ENCODE peak calls at places on chromosomes 1 and 21, in nine cellular contexts. One of them, this sample, is unnamed.

GRCh38 chr21:37780991-37781983 is 135.0 kb downstream of the KCNJ6 start:
- DNase-seq in breast epithelium: no peak
- DNase-seq in upper lobe of right lung: no peak
- DNase-seq in thoracic aorta: no peak
- DNase-seq in GM23338: no peak
- DNase-seq in GM23248: peak; percentile 43
- DNase-seq in testis: no peak
- DNase-seq in colonic mucosa: no peak
- DNase-seq in endothelial cell of umbilical vein: no peak
- DNase-seq in this sample: no peak

GRCh38 chr1:54986025-54986424 is 5.6 kb downstream of the TMEM61 start:
- DNase-seq in GM23338: no peak
- DNase-seq in GM23248: no peak
- DNase-seq in breast epithelium: no peak
- DNase-seq in thoracic aorta: no peak
- DNase-seq in testis: no peak
- DNase-seq in upper lobe of right lung: no peak
- DNase-seq in endothelial cell of umbilical vein: no peak
- DNase-seq in colonic mucosa: no peak
- DNase-seq in this sample: peak; percentile 75

GRCh38 chr1:200958597-200958996 is 63.9 kb downstream of the INAVA start:
- DNase-seq in colonic mucosa: no peak
- DNase-seq in breast epithelium: no peak
- DNase-seq in GM23248: no peak
- DNase-seq in testis: no peak
- DNase-seq in GM23338: no peak
- DNase-seq in thoracic aorta: no peak
- DNase-seq in upper lobe of right lung: peak; percentile 26
- DNase-seq in endothelial cell of umbilical vein: no peak
- DNase-seq in this sample: peak; percentile 29

GRCh38 chr21:46154955-46155513 is 345 bp downstream of the FTCD start:
- DNase-seq in thoracic aorta: no peak
- DNase-seq in endothelial cell of umbilical vein: no peak
- DNase-seq in GM23338: no peak
- DNase-seq in GM23248: no peak
- DNase-seq in breast epithelium: peak; percentile 48
- DNase-seq in colonic mucosa: no peak
- DNase-seq in upper lobe of right lung: peak; percentile 59
- DNase-seq in testis: peak; percentile 12
- DNase-seq in this sample: no peak

GRCh38 chr1:32239335-32239734 is 7.7 kb upstream of the FAM167B start:
- DNase-seq in upper lobe of right lung: no peak
- DNase-seq in GM23338: peak; percentile 46
- DNase-seq in breast epithelium: no peak
- DNase-seq in GM23248: no peak
- DNase-seq in colonic mucosa: peak; percentile 31
- DNase-seq in testis: peak; percentile 21
- DNase-seq in thoracic aorta: no peak
- DNase-seq in endothelial cell of umbilical vein: no peak
- DNase-seq in this sample: no peak

GRCh38 chr1:54221867-54222484 is 22.0 kb downstream of the MRPL37 start:
- DNase-seq in breast epithelium: no peak
- DNase-seq in thoracic aorta: no peak
- DNase-seq in colonic mucosa: no peak
- DNase-seq in GM23248: no peak
- DNase-seq in upper lobe of right lung: no peak
- DNase-seq in testis: no peak
- DNase-seq in endothelial cell of umbilical vein: no peak
- DNase-seq in GM23338: peak; percentile 32
- DNase-seq in this sample: peak; percentile 38

GRCh38 chr1:86926886-86927285 is 12.5 kb downstream of the HS2ST1 start:
- DNase-seq in upper lobe of right lung: no peak
- DNase-seq in GM23338: no peak
- DNase-seq in GM23248: peak; percentile 24
- DNase-seq in thoracic aorta: no peak
- DNase-seq in colonic mucosa: no peak
- DNase-seq in endothelial cell of umbilical vein: no peak
- DNase-seq in testis: no peak
- DNase-seq in breast epithelium: no peak
- DNase-seq in this sample: no peak

GRCh38 chr1:3770047-3770765 is 2.3 kb upstream of the SMIM1 start:
- DNase-seq in colonic mucosa: no peak
- DNase-seq in upper lobe of right lung: no peak
- DNase-seq in GM23248: no peak
- DNase-seq in endothelial cell of umbilical vein: no peak
- DNase-seq in GM23338: no peak
- DNase-seq in thoracic aorta: no peak
- DNase-seq in breast epithelium: no peak
- DNase-seq in testis: no peak
- DNase-seq in this sample: no peak

GRCh38 chr1:208024406-208024805 is 113.5 kb upstream of the CD34 start:
- DNase-seq in upper lobe of right lung: peak; percentile 47
- DNase-seq in endothelial cell of umbilical vein: no peak
- DNase-seq in breast epithelium: no peak
- DNase-seq in testis: no peak
- DNase-seq in thoracic aorta: no peak
- DNase-seq in GM23338: no peak
- DNase-seq in colonic mucosa: no peak
- DNase-seq in GM23248: no peak
- DNase-seq in this sample: no peak

GRCh38 chr21:42579456-42580075 is 65.9 kb downstream of the SLC37A1 start:
- DNase-seq in GM23338: no peak
- DNase-seq in upper lobe of right lung: no peak
- DNase-seq in colonic mucosa: no peak
- DNase-seq in testis: no peak
- DNase-seq in GM23248: no peak
- DNase-seq in endothelial cell of umbilical vein: no peak
- DNase-seq in breast epithelium: peak; percentile 33
- DNase-seq in thoracic aorta: no peak
- DNase-seq in this sample: peak; percentile 47

GRCh38 chr1:47809301-47810084 is 187.7 kb downstream of the TRABD2B start:
- DNase-seq in GM23338: no peak
- DNase-seq in endothelial cell of umbilical vein: no peak
- DNase-seq in testis: no peak
- DNase-seq in thoracic aorta: no peak
- DNase-seq in upper lobe of right lung: no peak
- DNase-seq in breast epithelium: no peak
- DNase-seq in colonic mucosa: no peak
- DNase-seq in GM23248: no peak
- DNase-seq in this sample: no peak

GRCh38 chr1:216314369-216315095 is 108.7 kb downstream of the USH2A start:
- DNase-seq in endothelial cell of umbilical vein: no peak
- DNase-seq in thoracic aorta: no peak
- DNase-seq in upper lobe of right lung: no peak
- DNase-seq in GM23248: peak; percentile 1
- DNase-seq in GM23338: no peak
- DNase-seq in testis: no peak
- DNase-seq in colonic mucosa: no peak
- DNase-seq in breast epithelium: no peak
- DNase-seq in this sample: no peak

GRCh38 chr1:116916533-116917460 is 7.1 kb downstream of the PTGFRN start:
- DNase-seq in GM23338: no peak
- DNase-seq in thoracic aorta: no peak
- DNase-seq in colonic mucosa: peak; percentile 60
- DNase-seq in testis: no peak
- DNase-seq in endothelial cell of umbilical vein: peak; percentile 21
- DNase-seq in GM23248: no peak
- DNase-seq in upper lobe of right lung: no peak
- DNase-seq in breast epithelium: no peak
- DNase-seq in this sample: no peak

GRCh38 chr1:116913941-116914340 is 4.2 kb downstream of the PTGFRN start:
- DNase-seq in testis: no peak
- DNase-seq in colonic mucosa: no peak
- DNase-seq in upper lobe of right lung: no peak
- DNase-seq in GM23248: no peak
- DNase-seq in GM23338: no peak
- DNase-seq in breast epithelium: no peak
- DNase-seq in endothelial cell of umbilical vein: no peak
- DNase-seq in thoracic aorta: no peak
- DNase-seq in this sample: no peak

GRCh38 chr1:116914667-116915066 is 5.0 kb downstream of the PTGFRN start:
- DNase-seq in testis: no peak
- DNase-seq in colonic mucosa: no peak
- DNase-seq in GM23248: no peak
- DNase-seq in GM23338: no peak
- DNase-seq in upper lobe of right lung: no peak
- DNase-seq in thoracic aorta: no peak
- DNase-seq in endothelial cell of umbilical vein: no peak
- DNase-seq in breast epithelium: no peak
- DNase-seq in this sample: no peak

GRCh38 chr1:116916002-116916401 is 6.3 kb downstream of the PTGFRN start:
- DNase-seq in GM23338: no peak
- DNase-seq in upper lobe of right lung: no peak
- DNase-seq in endothelial cell of umbilical vein: no peak
- DNase-seq in testis: no peak
- DNase-seq in breast epithelium: no peak
- DNase-seq in colonic mucosa: no peak
- DNase-seq in GM23248: no peak
- DNase-seq in thoracic aorta: no peak
- DNase-seq in this sample: no peak

GRCh38 chr1:116915182-116915611 is 5.5 kb downstream of the PTGFRN start:
- DNase-seq in GM23248: peak; percentile 16
- DNase-seq in colonic mucosa: peak; percentile 81
- DNase-seq in upper lobe of right lung: no peak
- DNase-seq in endothelial cell of umbilical vein: no peak
- DNase-seq in GM23338: no peak
- DNase-seq in thoracic aorta: no peak
- DNase-seq in testis: peak; percentile 44
- DNase-seq in breast epithelium: no peak
- DNase-seq in this sample: no peak
- H3K4me1 ChIP-seq in GM23248: peaks cover 4% of the 10 kb centered on the region
- H3K4me1 ChIP-seq in colonic mucosa: peaks cover 16% of the 10 kb centered on the region
- H3K4me1 ChIP-seq in upper lobe of right lung: peaks cover 14% of the 10 kb centered on the region
- H3K4me1 ChIP-seq in endothelial cell of umbilical vein: peaks cover 6% of the 10 kb centered on the region
- H3K4me1 ChIP-seq in GM23338: peaks cover 27% of the 10 kb centered on the region
- H3K4me1 ChIP-seq in thoracic aorta: peaks cover 25% of the 10 kb centered on the region
- H3K4me1 ChIP-seq in testis: peaks cover 28% of the 10 kb centered on the region
- H3K4me1 ChIP-seq in breast epithelium: no peaks in the 10 kb centered on the region
- H3K4me1 ChIP-seq in this sample: peaks cover 33% of the 10 kb centered on the region

DNA sequence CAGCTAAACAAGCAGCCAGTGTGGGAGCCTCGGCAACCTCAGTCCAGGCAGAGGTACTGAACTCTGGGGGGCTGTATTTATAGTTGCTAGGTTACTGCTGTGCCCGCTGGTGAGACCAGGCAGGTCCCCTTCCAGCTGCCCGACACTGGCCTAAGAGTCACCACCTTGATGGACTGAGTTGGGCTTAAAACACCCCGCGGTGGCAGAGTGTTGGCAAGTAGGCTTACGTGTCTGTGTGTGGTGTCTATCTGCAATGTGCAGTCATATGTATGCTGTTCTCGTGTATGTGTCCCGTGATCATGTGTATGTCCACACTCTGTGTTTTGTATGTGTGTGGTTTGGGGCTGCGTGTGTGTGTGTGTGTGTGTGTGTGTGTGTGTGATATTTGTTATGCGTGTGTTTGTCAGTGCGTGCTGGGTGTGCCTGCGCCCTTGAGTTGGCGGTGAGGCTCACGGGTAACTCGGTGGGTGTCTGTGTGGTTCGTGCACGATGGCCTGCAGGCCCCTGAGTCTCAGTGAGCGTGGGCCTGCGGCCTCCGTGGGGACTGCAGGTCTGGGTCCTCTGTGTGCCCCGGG is 65.5 kb downstream of the MEF2D start:
- DNase-seq in testis: no peak
- DNase-seq in GM23338: peak; percentile 44
- DNase-seq in thoracic aorta: no peak
- DNase-seq in colonic mucosa: no peak
- DNase-seq in GM23248: no peak
- DNase-seq in upper lobe of right lung: no peak
- DNase-seq in endothelial cell of umbilical vein: no peak
- DNase-seq in breast epithelium: no peak
- DNase-seq in this sample: no peak
- H3K4me3 ChIP-seq in testis: peak overlapping the region; percentile 32
- H3K4me3 ChIP-seq in GM23338: peak overlapping the region; percentile 51
- H3K4me3 ChIP-seq in thoracic aorta: peak overlapping the region; percentile 67
- H3K4me3 ChIP-seq in colonic mucosa: peak overlapping the region; percentile 31
- H3K4me3 ChIP-seq in GM23248: no peak overlapping the region
- H3K4me3 ChIP-seq in upper lobe of right lung: peak overlapping the region; percentile 34
- H3K4me3 ChIP-seq in endothelial cell of umbilical vein: no peak overlapping the region
- H3K4me3 ChIP-seq in breast epithelium: peak overlapping the region; percentile 31
- H3K4me3 ChIP-seq in this sample: peak overlapping the region; percentile 37

DNA sequence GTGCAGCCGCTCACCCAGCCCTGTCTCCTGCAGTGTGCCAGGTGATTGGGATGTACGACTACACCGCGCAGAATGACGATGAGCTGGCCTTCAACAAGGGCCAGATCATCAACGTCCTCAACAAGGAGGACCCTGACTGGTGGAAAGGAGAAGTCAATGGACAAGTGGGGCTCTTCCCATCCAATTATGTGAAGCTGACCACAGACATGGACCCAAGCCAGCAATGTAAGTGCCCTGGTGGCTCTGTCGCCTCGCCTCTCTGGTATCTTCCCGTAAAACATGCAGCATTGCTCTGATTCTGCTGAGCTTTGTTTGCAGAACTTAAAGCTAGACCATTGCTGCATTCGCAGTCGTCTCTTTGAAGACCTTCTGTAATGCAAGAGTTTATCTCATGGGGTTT is 79.2 kb downstream of the ATP5PO start:
- DNase-seq in upper lobe of right lung: no peak
- DNase-seq in GM23338: no peak
- DNase-seq in endothelial cell of umbilical vein: no peak
- DNase-seq in testis: no peak
- DNase-seq in breast epithelium: no peak
- DNase-seq in GM23248: no peak
- DNase-seq in thoracic aorta: no peak
- DNase-seq in colonic mucosa: no peak
- DNase-seq in this sample: no peak
- H3K36me3 ChIP-seq in upper lobe of right lung: peaks cover 10% of the 10 kb centered on the region
- H3K36me3 ChIP-seq in GM23338: no peaks in the 10 kb centered on the region
- H3K36me3 ChIP-seq in endothelial cell of umbilical vein: peaks cover 29% of the 10 kb centered on the region
- H3K36me3 ChIP-seq in testis: no peaks in the 10 kb centered on the region
- H3K36me3 ChIP-seq in breast epithelium: no peaks in the 10 kb centered on the region
- H3K36me3 ChIP-seq in GM23248: peaks cover 21% of the 10 kb centered on the region
- H3K36me3 ChIP-seq in thoracic aorta: peaks cover 6% of the 10 kb centered on the region
- H3K36me3 ChIP-seq in colonic mucosa: no peaks in the 10 kb centered on the region
- H3K36me3 ChIP-seq in this sample: no peaks in the 10 kb centered on the region

GRCh38 chr1:206683313-206683712 is 1.4 kb upstream of the MAPKAPK2 start:
- DNase-seq in GM23338: no peak
- DNase-seq in colonic mucosa: no peak
- DNase-seq in breast epithelium: no peak
- DNase-seq in endothelial cell of umbilical vein: no peak
- DNase-seq in thoracic aorta: no peak
- DNase-seq in testis: no peak
- DNase-seq in upper lobe of right lung: no peak
- DNase-seq in GM23248: no peak
- DNase-seq in this sample: no peak
- H3K4me1 ChIP-seq in GM23338: peaks cover 25% of the 10 kb centered on the region
- H3K4me1 ChIP-seq in colonic mucosa: peaks cover 8% of the 10 kb centered on the region
- H3K4me1 ChIP-seq in breast epithelium: no peaks in the 10 kb centered on the region
- H3K4me1 ChIP-seq in endothelial cell of umbilical vein: peaks cover 21% of the 10 kb centered on the region
- H3K4me1 ChIP-seq in thoracic aorta: peaks cover 28% of the 10 kb centered on the region
- H3K4me1 ChIP-seq in testis: peaks cover 27% of the 10 kb centered on the region
- H3K4me1 ChIP-seq in upper lobe of right lung: peaks cover 29% of the 10 kb centered on the region
- H3K4me1 ChIP-seq in GM23248: peaks cover 15% of the 10 kb centered on the region
- H3K4me1 ChIP-seq in this sample: peaks cover 88% of the 10 kb centered on the region

This sample was measured in spleen.